ENCODE peak calls at places on chromosomes 1 and 21, in six cellular contexts. One of them, this sample, is unnamed.

GRCh38 chr1:69082312-69082711 is 485.4 kb upstream of the LRRC7 start:
- DNase-seq in heart left ventricle: no peak
- DNase-seq in body of pancreas: no peak
- DNase-seq in Peyer's patch: no peak
- DNase-seq in lower lobe of right lung: no peak
- DNase-seq in SK-N-SH: no peak
- DNase-seq in this sample: no peak

GRCh38 chr1:45543599-45544417 is 6.8 kb upstream of the AKR1A1 start:
- DNase-seq in Peyer's patch: peak; percentile 70
- DNase-seq in lower lobe of right lung: peak; percentile 78
- DNase-seq in SK-N-SH: no peak
- DNase-seq in body of pancreas: peak; percentile 37
- DNase-seq in heart left ventricle: peak; percentile 78
- DNase-seq in this sample: no peak

GRCh38 chr1:110210604-110211502 is 739 bp downstream of the KCNC4 start:
- DNase-seq in body of pancreas: peak; percentile 60
- DNase-seq in heart left ventricle: peak; percentile 52
- DNase-seq in Peyer's patch: peak; percentile 77
- DNase-seq in SK-N-SH: peak; percentile 80
- DNase-seq in lower lobe of right lung: peak; percentile 79
- DNase-seq in this sample: no peak

GRCh38 chr1:76330993-76331603 is 256.6 kb downstream of the ST6GALNAC3 start:
- DNase-seq in heart left ventricle: no peak
- DNase-seq in SK-N-SH: peak; percentile 16
- DNase-seq in Peyer's patch: no peak
- DNase-seq in body of pancreas: peak; percentile 30
- DNase-seq in lower lobe of right lung: no peak
- DNase-seq in this sample: no peak

GRCh38 chr21:42424848-42425602 is 21.3 kb downstream of the UBASH3A start:
- DNase-seq in body of pancreas: no peak
- DNase-seq in heart left ventricle: no peak
- DNase-seq in lower lobe of right lung: peak; percentile 34
- DNase-seq in Peyer's patch: no peak
- DNase-seq in SK-N-SH: no peak
- DNase-seq in this sample: no peak

GRCh38 chr1:180264595-180264994 is 34.5 kb downstream of the LHX4 start:
- DNase-seq in lower lobe of right lung: no peak
- DNase-seq in body of pancreas: no peak
- DNase-seq in SK-N-SH: no peak
- DNase-seq in heart left ventricle: no peak
- DNase-seq in Peyer's patch: no peak
- DNase-seq in this sample: no peak

GRCh38 chr1:211947396-211948295 is 87.7 kb downstream of the INTS7 start:
- DNase-seq in SK-N-SH: no peak
- DNase-seq in heart left ventricle: no peak
- DNase-seq in lower lobe of right lung: no peak
- DNase-seq in body of pancreas: no peak
- DNase-seq in Peyer's patch: no peak
- DNase-seq in this sample: no peak

GRCh38 chr1:212605441-212605976 is 3.1 kb upstream of the ATF3 start:
- DNase-seq in lower lobe of right lung: no peak
- DNase-seq in Peyer's patch: no peak
- DNase-seq in SK-N-SH: no peak
- DNase-seq in heart left ventricle: no peak
- DNase-seq in body of pancreas: no peak
- DNase-seq in this sample: no peak

GRCh38 chr1:219385786-219386427 is 212.2 kb downstream of the LYPLAL1 start:
- DNase-seq in lower lobe of right lung: no peak
- DNase-seq in Peyer's patch: no peak
- DNase-seq in heart left ventricle: peak; percentile 22
- DNase-seq in SK-N-SH: peak; percentile 23
- DNase-seq in body of pancreas: peak; percentile 65
- DNase-seq in this sample: peak; percentile 62

GRCh38 chr1:240111558-240111957 is 19.9 kb downstream of the FMN2 start:
- DNase-seq in body of pancreas: no peak
- DNase-seq in SK-N-SH: no peak
- DNase-seq in heart left ventricle: no peak
- DNase-seq in Peyer's patch: no peak
- DNase-seq in lower lobe of right lung: no peak
- DNase-seq in this sample: no peak

GRCh38 chr1:34779962-34780361 is 1.1 kb upstream of the GJB3 start:
- DNase-seq in body of pancreas: no peak
- DNase-seq in lower lobe of right lung: no peak
- DNase-seq in heart left ventricle: no peak
- DNase-seq in Peyer's patch: no peak
- DNase-seq in SK-N-SH: no peak
- DNase-seq in this sample: peak; percentile 47

GRCh38 chr1:6259491-6260362 is 1.2 kb downstream of the GPR153 start:
- DNase-seq in SK-N-SH: peak; percentile 95
- DNase-seq in body of pancreas: peak; percentile 67
- DNase-seq in Peyer's patch: peak; percentile 94
- DNase-seq in heart left ventricle: peak; percentile 81
- DNase-seq in lower lobe of right lung: peak; percentile 91
- DNase-seq in this sample: peak; percentile 87

GRCh38 chr1:227214170-227214569 is 104.1 kb downstream of the CDC42BPA start:
- DNase-seq in Peyer's patch: no peak
- DNase-seq in SK-N-SH: no peak
- DNase-seq in heart left ventricle: no peak
- DNase-seq in body of pancreas: no peak
- DNase-seq in lower lobe of right lung: no peak
- DNase-seq in this sample: no peak

GRCh38 chr1:30664103-30664755 is 59.2 kb downstream of the MATN1 start:
- DNase-seq in lower lobe of right lung: no peak
- DNase-seq in body of pancreas: peak; percentile 38
- DNase-seq in heart left ventricle: no peak
- DNase-seq in Peyer's patch: peak; percentile 42
- DNase-seq in SK-N-SH: no peak
- DNase-seq in this sample: no peak

GRCh38 chr1:198909973-198910372 is 271.1 kb downstream of the PTPRC start:
- DNase-seq in body of pancreas: no peak
- DNase-seq in lower lobe of right lung: no peak
- DNase-seq in Peyer's patch: no peak
- DNase-seq in SK-N-SH: no peak
- DNase-seq in heart left ventricle: no peak
- DNase-seq in this sample: no peak

GRCh38 chr1:163022129-163022528 is 47.0 kb upstream of the RGS4 start:
- DNase-seq in heart left ventricle: no peak
- DNase-seq in SK-N-SH: no peak
- DNase-seq in lower lobe of right lung: no peak
- DNase-seq in body of pancreas: no peak
- DNase-seq in Peyer's patch: no peak
- DNase-seq in this sample: no peak

GRCh38 chr1:220992705-220993052 is 113.4 kb downstream of the HLX start:
- DNase-seq in body of pancreas: no peak
- DNase-seq in Peyer's patch: no peak
- DNase-seq in heart left ventricle: no peak
- DNase-seq in SK-N-SH: no peak
- DNase-seq in lower lobe of right lung: no peak
- DNase-seq in this sample: no peak

GRCh38 chr1:21893046-21893805 is 43.9 kb downstream of the HSPG2 start:
- DNase-seq in heart left ventricle: no peak
- DNase-seq in SK-N-SH: no peak
- DNase-seq in lower lobe of right lung: no peak
- DNase-seq in body of pancreas: no peak
- DNase-seq in Peyer's patch: no peak
- DNase-seq in this sample: no peak

GRCh38 chr21:37484535-37485474 is 118.2 kb downstream of the DYRK1A start:
- DNase-seq in SK-N-SH: no peak
- DNase-seq in lower lobe of right lung: no peak
- DNase-seq in body of pancreas: no peak
- DNase-seq in heart left ventricle: no peak
- DNase-seq in Peyer's patch: no peak
- DNase-seq in this sample: no peak

GRCh38 chr1:68442822-68443556 is 6.8 kb downstream of the RPE65 start:
- DNase-seq in SK-N-SH: peak; percentile 44
- DNase-seq in heart left ventricle: no peak
- DNase-seq in body of pancreas: peak; percentile 16
- DNase-seq in lower lobe of right lung: no peak
- DNase-seq in Peyer's patch: no peak
- DNase-seq in this sample: peak; percentile 64

GRCh38 chr1:228814091-228814610 is 78.9 kb downstream of the RHOU start:
- DNase-seq in SK-N-SH: no peak
- DNase-seq in body of pancreas: no peak
- DNase-seq in lower lobe of right lung: no peak
- DNase-seq in heart left ventricle: no peak
- DNase-seq in Peyer's patch: no peak
- DNase-seq in this sample: no peak

GRCh38 chr1:210239295-210240155 is 6.9 kb downstream of the SERTAD4 start:
- DNase-seq in body of pancreas: peak; percentile 29
- DNase-seq in lower lobe of right lung: no peak
- DNase-seq in SK-N-SH: peak; percentile 62
- DNase-seq in heart left ventricle: no peak
- DNase-seq in Peyer's patch: no peak
- DNase-seq in this sample: peak; percentile 79

GRCh38 chr1:26602378-26602959 is 72.9 kb downstream of the RPS6KA1 start:
- DNase-seq in heart left ventricle: peak; percentile 36
- DNase-seq in body of pancreas: peak; percentile 45
- DNase-seq in lower lobe of right lung: no peak
- DNase-seq in SK-N-SH: peak; percentile 69
- DNase-seq in Peyer's patch: no peak
- DNase-seq in this sample: no peak

GRCh38 chr21:43025636-43026180 is 49.9 kb downstream of the CBS start:
- DNase-seq in body of pancreas: no peak
- DNase-seq in SK-N-SH: no peak
- DNase-seq in heart left ventricle: no peak
- DNase-seq in lower lobe of right lung: no peak
- DNase-seq in Peyer's patch: no peak
- DNase-seq in this sample: no peak

GRCh38 chr1:215473943-215474342 is 93.2 kb upstream of the KCTD3 start:
- DNase-seq in lower lobe of right lung: no peak
- DNase-seq in SK-N-SH: no peak
- DNase-seq in body of pancreas: no peak
- DNase-seq in heart left ventricle: no peak
- DNase-seq in Peyer's patch: no peak
- DNase-seq in this sample: no peak

GRCh38 chr1:118275716-118276115 is 90.7 kb upstream of the SPAG17 start:
- DNase-seq in Peyer's patch: no peak
- DNase-seq in heart left ventricle: no peak
- DNase-seq in lower lobe of right lung: no peak
- DNase-seq in body of pancreas: no peak
- DNase-seq in SK-N-SH: no peak
- DNase-seq in this sample: no peak

DNA sequence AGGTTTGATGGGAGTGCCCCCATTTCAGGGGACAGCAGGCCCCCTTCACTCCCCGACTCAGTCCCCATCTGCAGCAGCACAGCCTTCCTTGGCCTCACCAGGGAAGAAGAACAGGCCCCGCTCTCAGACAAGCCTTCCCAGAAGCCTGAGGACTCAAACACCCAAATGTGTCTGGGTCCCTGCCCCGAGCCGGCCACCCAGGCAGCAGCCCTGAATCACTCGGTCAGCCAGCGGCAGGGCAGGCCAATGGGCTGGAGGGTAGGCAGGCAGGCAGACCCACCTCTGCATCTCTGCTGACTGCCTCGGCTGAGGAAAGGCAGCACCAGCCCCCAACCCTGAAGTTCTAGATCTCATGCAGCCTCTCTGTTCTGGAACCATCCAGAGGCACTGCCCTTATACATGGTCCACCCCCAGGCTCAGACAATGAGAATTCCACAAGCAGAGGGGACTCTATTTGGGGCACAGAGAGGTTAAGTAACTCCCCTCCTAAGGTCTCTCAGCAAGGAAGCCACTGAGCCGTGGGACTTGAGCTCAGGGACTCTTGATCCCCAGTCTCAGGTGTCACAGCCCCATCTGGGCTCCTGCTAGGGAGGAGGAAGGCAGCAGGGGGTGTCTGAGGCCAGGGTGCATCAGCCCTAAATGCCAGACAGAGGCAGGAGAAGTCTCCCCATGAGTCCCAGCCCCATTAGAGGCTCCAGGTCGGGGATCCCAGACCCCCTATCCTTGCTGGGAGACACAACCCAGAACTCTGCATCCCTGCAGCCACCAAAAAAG is 33.2 kb upstream of the RUNX3 start:
- DNase-seq in body of pancreas: no peak
- DNase-seq in heart left ventricle: no peak
- DNase-seq in Peyer's patch: peak; percentile 48
- DNase-seq in SK-N-SH: no peak
- DNase-seq in lower lobe of right lung: no peak
- DNase-seq in this sample: no peak
- H3K4me3 ChIP-seq in body of pancreas: no peak overlapping the region
- H3K4me3 ChIP-seq in heart left ventricle: no peak overlapping the region
- H3K4me3 ChIP-seq in Peyer's patch: peak overlapping the region; percentile 40
- H3K4me3 ChIP-seq in SK-N-SH: no peak overlapping the region
- H3K4me3 ChIP-seq in lower lobe of right lung: peak overlapping the region; percentile 23
- H3K4me3 ChIP-seq in this sample: no peak overlapping the region

DNA sequence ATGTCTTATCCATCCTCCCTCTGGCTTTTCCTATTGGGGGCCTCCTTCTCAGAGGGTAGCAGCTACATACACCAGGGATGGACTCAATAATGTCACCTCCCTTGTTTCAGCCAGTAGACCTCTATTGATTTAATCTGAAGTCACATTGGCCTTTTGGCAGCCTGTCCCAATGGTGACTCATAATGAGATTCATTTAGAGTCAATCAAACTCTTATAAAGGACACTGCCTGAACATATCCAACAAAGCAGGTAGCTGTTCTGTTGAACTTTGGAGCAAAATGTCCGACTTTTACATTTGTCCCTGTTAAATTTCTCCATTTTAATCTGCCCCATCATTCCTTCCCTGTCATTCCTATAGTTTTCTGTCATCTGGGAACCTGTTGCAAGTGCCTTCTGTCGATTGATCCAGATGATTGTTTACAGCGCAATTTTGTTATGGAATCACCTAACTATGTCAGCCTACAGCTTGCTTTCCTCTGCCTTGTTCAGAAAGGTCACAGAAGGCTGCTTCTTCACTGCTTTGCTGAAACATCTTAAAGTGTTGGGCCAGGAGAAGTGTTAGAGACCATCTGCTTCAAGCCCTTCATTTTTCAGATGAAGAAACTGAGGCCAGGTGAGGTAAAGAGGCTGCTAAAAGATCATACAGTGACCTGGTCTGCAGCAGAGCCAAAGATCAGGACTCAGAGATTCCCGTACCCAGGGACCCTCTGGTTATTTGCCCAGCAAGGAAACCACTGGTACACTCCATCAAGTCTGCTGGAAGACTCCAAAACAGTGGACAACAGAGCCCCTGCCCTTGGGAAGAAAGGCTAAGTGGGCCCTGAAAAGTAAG is 106.0 kb downstream of the ETS2 start:
- DNase-seq in heart left ventricle: no peak
- DNase-seq in Peyer's patch: peak; percentile 20
- DNase-seq in SK-N-SH: no peak
- DNase-seq in lower lobe of right lung: no peak
- DNase-seq in body of pancreas: peak; percentile 53
- DNase-seq in this sample: no peak
- H3K4me1 ChIP-seq in heart left ventricle: peaks cover 19% of the 10 kb centered on the region
- H3K4me1 ChIP-seq in Peyer's patch: peaks cover 49% of the 10 kb centered on the region
- H3K4me1 ChIP-seq in SK-N-SH: peaks cover 20% of the 10 kb centered on the region
- H3K4me1 ChIP-seq in lower lobe of right lung: peaks cover 47% of the 10 kb centered on the region
- H3K4me1 ChIP-seq in body of pancreas: peaks cover 67% of the 10 kb centered on the region
- H3K4me1 ChIP-seq in this sample: peaks cover 7% of the 10 kb centered on the region

GRCh38 chr1:115338457-115338820 is 390 bp upstream of the NGF start:
- DNase-seq in body of pancreas: no peak
- DNase-seq in heart left ventricle: peak; percentile 23
- DNase-seq in Peyer's patch: no peak
- DNase-seq in SK-N-SH: no peak
- DNase-seq in lower lobe of right lung: no peak
- DNase-seq in this sample: no peak
- H3K4me3 ChIP-seq in body of pancreas: no peak overlapping the region
- H3K4me3 ChIP-seq in heart left ventricle: peak overlapping the region; percentile 57
- H3K4me3 ChIP-seq in Peyer's patch: peak overlapping the region; percentile 43
- H3K4me3 ChIP-seq in SK-N-SH: peak overlapping the region; percentile 84
- H3K4me3 ChIP-seq in lower lobe of right lung: peak overlapping the region; percentile 51
- H3K4me3 ChIP-seq in this sample: peak overlapping the region; percentile 69

GRCh38 chr1:88873737-88874374 is 17.5 kb downstream of the GTF2B start:
- DNase-seq in Peyer's patch: no peak
- DNase-seq in body of pancreas: no peak
- DNase-seq in SK-N-SH: no peak
- DNase-seq in heart left ventricle: no peak
- DNase-seq in lower lobe of right lung: no peak
- DNase-seq in this sample: no peak

GRCh38 chr1:88867743-88868521 is 23.4 kb downstream of the GTF2B start:
- DNase-seq in lower lobe of right lung: no peak
- DNase-seq in Peyer's patch: no peak
- DNase-seq in heart left ventricle: no peak
- DNase-seq in SK-N-SH: no peak
- DNase-seq in body of pancreas: no peak
- DNase-seq in this sample: no peak
- H3K4me1 ChIP-seq in lower lobe of right lung: peaks cover 36% of the 10 kb centered on the region
- H3K4me1 ChIP-seq in Peyer's patch: peaks cover 4% of the 10 kb centered on the region
- H3K4me1 ChIP-seq in heart left ventricle: no peaks in the 10 kb centered on the region
- H3K4me1 ChIP-seq in SK-N-SH: no peaks in the 10 kb centered on the region
- H3K4me1 ChIP-seq in body of pancreas: peaks cover 15% of the 10 kb centered on the region
- H3K4me1 ChIP-seq in this sample: no peaks in the 10 kb centered on the region

This sample was measured in ascending aorta.